ENCODE peak calls at places on chromosomes 13 and 19, in five cellular contexts. K, J, F, D and S are unnamed samples.

GRCh38 chr13:97911311-97912138 is 42.0 kb upstream of the IPO5 start:
- DNase-seq in F (peak), D (peak), K (peak), J (peak), S (peak)

GRCh38 chr13:107883561-107884175 is 331.7 kb downstream of the LIG4 start:
- DNase-seq in K (no peak), F (peak), J (no peak), D (peak), S (peak)

GRCh38 chr19:38155453-38155852 is 68.6 kb downstream of the DPF1 start:
- DNase-seq in K (no peak), J (no peak), F (no peak), D (peak), S (no peak)

GRCh38 chr13:32232263-32232662 is 82.9 kb downstream of the ZAR1L start:
- DNase-seq in D (no peak), K (no peak), F (no peak), J (no peak), S (no peak)

GRCh38 chr19:57587529-57587928 is 3.6 kb downstream of the ZIK1 start:
- DNase-seq in F (peak), K (no peak), D (peak), J (no peak), S (peak)

GRCh38 chr13:91894311-91894710 is 495.9 kb downstream of the GPC5 start:
- DNase-seq in F (no peak), J (no peak), D (peak), K (no peak), S (peak)

GRCh38 chr13:49731766-49732165 is 40.5 kb upstream of the EBPL start:
- DNase-seq in J (no peak), D (peak), F (peak), K (no peak), S (peak)

GRCh38 chr19:7251502-7251901 is 42.7 kb downstream of the INSR start:
- DNase-seq in K (no peak), D (no peak), J (no peak), F (no peak), S (no peak)

GRCh38 chr13:36966404-36966803 is 32.7 kb downstream of the ALG5 start:
- DNase-seq in J (no peak), F (no peak), K (no peak), D (no peak), S (no peak)

GRCh38 chr13:75770164-75771145 is 134.3 kb downstream of the LMO7 start:
- DNase-seq in D (no peak), F (no peak), J (no peak), K (no peak), S (no peak)

GRCh38 chr19:39166571-39167391 is 30.0 kb upstream of the NCCRP1 start:
- DNase-seq in J (peak), F (peak), K (peak), D (no peak), S (no peak)

GRCh38 chr13:62908321-62908720 is 1492.7 kb upstream of the PCDH20 start:
- DNase-seq in D (no peak), J (no peak), K (no peak), F (no peak), S (no peak)

GRCh38 chr13:113928701-113929627 is 44.9 kb downstream of the C13orf46 start:
- DNase-seq in F (peak), D (peak), K (no peak), J (peak), S (peak)

GRCh38 chr19:1241417-1242095 is at the start of gene ATP5F1D:
- DNase-seq in K (peak), D (peak), F (peak), J (peak), S (peak)

GRCh38 chr19:33988601-33989000 is 183.7 kb upstream of the LSM14A start:
- DNase-seq in F (no peak), D (no peak), K (no peak), J (no peak), S (no peak)

GRCh38 chr19:49210108-49210900 is 52.7 kb downstream of the TRPM4 start:
- DNase-seq in F (no peak), D (peak), K (peak), J (peak), S (peak)

GRCh38 chr19:55355213-55355821 is 798 bp upstream of the COX6B2 start:
- DNase-seq in D (no peak), F (no peak), J (no peak), K (no peak), S (no peak)

GRCh38 chr19:8610041-8610927 is at the start of gene ADAMTS10:
- DNase-seq in D (peak), J (peak), F (peak), K (no peak), S (peak)

GRCh38 chr13:51230473-51231105 is 8.4 kb downstream of the FAM124A start:
- DNase-seq in K (no peak), F (peak), D (peak), J (no peak), S (peak)

GRCh38 chr19:5225486-5226345 is 114.9 kb downstream of the PTPRS start:
- DNase-seq in J (peak), K (peak), D (no peak), F (no peak), S (no peak)
- TF ChIP-seq CTCF in J (peak), K (peak), D (peak), F (peak), S (peak)

GRCh38 chr13:72952529-72953141 is 106.2 kb upstream of the KLF5 start:
- DNase-seq in J (no peak), K (no peak), D (no peak), F (no peak), S (no peak)
- TF ChIP-seq CTCF in J (no peak), K (no peak), D (no peak), F (no peak), S (no peak)

GRCh38 chr19:4386038-4386782 is 14.1 kb downstream of the SH3GL1 start:
- DNase-seq in J (no peak), K (no peak), D (no peak), F (peak), S (peak)
- TF ChIP-seq CTCF in J (no peak), K (no peak), D (no peak), F (peak), S (peak)

GRCh38 chr19:50607874-50608785 is 31.6 kb downstream of the SYT3 start:
- DNase-seq in F (peak), D (peak), J (peak), K (peak), S (peak)
- TF ChIP-seq CTCF in F (peak), D (peak), J (peak), K (peak), S (peak)

GRCh38 chr19:29128203-29128602 is 84.7 kb downstream of the UQCRFS1 start:
- DNase-seq in F (no peak), K (no peak), J (no peak), D (no peak), S (no peak)
- TF ChIP-seq CTCF in F (no peak), K (no peak), J (no peak), D (no peak), S (no peak)

GRCh38 chr19:32464279-32464678 is 58.7 kb downstream of the DPY19L3 start:
- DNase-seq in D (peak), K (no peak), F (no peak), J (no peak), S (peak)
- TF ChIP-seq CTCF in D (peak), K (peak), F (peak), J (no peak), S (peak)

DNA sequence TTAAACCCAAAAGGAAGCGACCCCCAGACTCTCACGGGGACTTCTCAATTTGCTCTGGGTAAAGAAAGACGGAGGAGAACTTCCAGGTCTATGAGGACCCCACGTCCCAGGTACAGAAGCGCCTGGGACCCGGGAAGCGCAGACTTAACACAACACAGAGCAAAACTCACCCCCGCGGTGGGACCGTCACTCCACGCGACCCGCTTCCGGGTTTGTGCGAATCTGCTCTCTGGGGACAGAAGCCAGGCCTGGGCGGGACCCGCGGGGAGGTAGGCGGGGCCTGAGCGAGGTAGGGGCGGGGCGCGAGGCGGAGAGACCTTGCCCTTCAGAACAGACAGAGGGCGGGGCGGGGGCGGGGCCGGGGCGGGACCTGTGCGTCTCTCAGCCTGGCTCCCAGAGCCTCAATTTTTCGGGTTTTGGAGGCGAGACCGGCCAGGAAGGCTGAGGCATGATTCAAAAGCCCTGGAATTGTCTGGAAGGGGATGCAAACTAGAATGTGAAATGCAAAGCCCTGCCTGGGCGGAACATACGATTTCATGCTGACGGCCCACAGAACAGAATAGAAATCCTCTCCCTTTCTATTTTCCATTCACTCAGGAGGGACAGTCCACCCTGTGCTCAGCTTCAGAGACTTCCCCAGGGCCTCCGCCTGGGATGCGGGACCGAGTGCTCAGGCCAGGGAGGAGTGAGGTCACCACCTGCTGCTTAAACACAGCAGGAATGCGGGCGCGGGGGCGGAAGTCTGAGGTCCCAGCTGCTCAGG is 19.3 kb upstream of the ZNF888 start:
- DNase-seq in F (peak), K (peak), J (peak), D (peak), S (peak)
- TF ChIP-seq CTCF in F (no peak), K (no peak), J (no peak), D (no peak), S (no peak)

GRCh38 chr13:82758056-82758455 is 1124.2 kb downstream of the SLITRK1 start:
- DNase-seq in D (peak), F (no peak), J (peak), K (peak), S (no peak)
- TF ChIP-seq CTCF in D (peak), F (no peak), J (peak), K (peak), S (no peak)